ENCODE peak calls at places on chromosomes 5 and 9, in six cellular contexts. H is osteoblast, L is IMR-90, W is retinal pigment epithelial cell, A is A673, E is heart right ventricle. F is an unnamed sample.

GRCh38 chr9:110115868-110116542 is 92.0 kb downstream of the C9orf152 start:
- DNase-seq in L (peak), W (no peak), A (no peak), H (no peak), E (no peak), F (peak)

GRCh38 chr9:38662763-38663593 is 42.6 kb upstream of the ANKRD18A start:
- DNase-seq in H (no peak), A (peak), L (no peak), W (no peak), E (no peak), F (no peak)

GRCh38 chr5:1503301-1504243 is 20.2 kb downstream of the LPCAT1 start:
- DNase-seq in A (no peak), E (peak), H (no peak), L (peak), W (no peak), F (no peak)

GRCh38 chr5:90866333-90866732 is 307.7 kb downstream of the ADGRV1 start:
- DNase-seq in H (peak), E (no peak), W (no peak), A (peak), L (peak), F (no peak)

GRCh38 chr9:4810565-4810964 is 17.8 kb downstream of the RCL1 start:
- DNase-seq in E (no peak), A (no peak), L (no peak), H (no peak), W (no peak), F (no peak)

GRCh38 chr9:117300686-117301085 is 114.2 kb downstream of the ASTN2 start:
- DNase-seq in E (no peak), A (no peak), H (no peak), W (no peak), L (no peak), F (no peak)

GRCh38 chr5:144133050-144133633 is 37.3 kb downstream of the YIPF5 start:
- DNase-seq in A (no peak), H (no peak), W (no peak), E (no peak), L (no peak), F (no peak)

GRCh38 chr9:36143242-36143641 is 6.7 kb downstream of the GLIPR2 start:
- DNase-seq in A (no peak), E (no peak), W (no peak), L (no peak), H (no peak), F (no peak)

GRCh38 chr5:149781612-149782011 is 51.5 kb downstream of the PPARGC1B start:
- DNase-seq in E (no peak), W (no peak), L (no peak), A (no peak), H (no peak), F (no peak)

GRCh38 chr9:131348631-131349521 is 45.0 kb upstream of the PRRC2B start:
- DNase-seq in W (no peak), H (no peak), A (no peak), E (no peak), L (no peak), F (no peak)

GRCh38 chr5:56200856-56201638 is 32.1 kb downstream of the ANKRD55 start:
- DNase-seq in H (peak), L (peak), A (peak), E (peak), W (peak), F (no peak)

GRCh38 chr5:170782438-170782837 is 1.1 kb upstream of the GABRP start:
- DNase-seq in A (no peak), H (no peak), W (no peak), E (no peak), L (no peak), F (no peak)

GRCh38 chr5:79236364-79236969 is 536 bp downstream of the JMY start:
- DNase-seq in H (peak), L (peak), W (no peak), A (peak), E (no peak), F (no peak)

GRCh38 chr5:123007292-123007691 is 29.2 kb downstream of the PPIC start:
- DNase-seq in E (no peak), A (no peak), H (no peak), W (no peak), L (no peak), F (no peak)

GRCh38 chr5:98109561-98110006 is 663.9 kb upstream of the RGMB start:
- DNase-seq in L (peak), W (no peak), E (no peak), H (peak), A (no peak), F (peak)

GRCh38 chr5:165928971-165929370 is 2362.5 kb upstream of the WWC1 start:
- DNase-seq in E (no peak), A (no peak), H (no peak), W (no peak), L (no peak), F (no peak)

GRCh38 chr5:31731016-31731415 is 92.1 kb downstream of the PDZD2 start:
- DNase-seq in W (no peak), H (no peak), L (no peak), A (no peak), E (no peak), F (no peak)

GRCh38 chr5:100668511-100668910 is 133.3 kb downstream of the FAM174A start:
- DNase-seq in H (no peak), E (no peak), L (peak), W (no peak), A (peak), F (no peak)

GRCh38 chr5:983238-983524 is 25.4 kb upstream of the NKD2 start:
- DNase-seq in L (no peak), E (peak), W (no peak), A (no peak), H (no peak), F (no peak)

GRCh38 chr9:86250123-86250522 is 9.3 kb downstream of the C9orf153 start:
- DNase-seq in L (no peak), W (no peak), H (no peak), E (no peak), A (no peak), F (no peak)

GRCh38 chr9:130741831-130742449 is 48.4 kb downstream of the EXOSC2 start:
- DNase-seq in L (peak), A (no peak), E (no peak), W (peak), H (peak), F (peak)

GRCh38 chr5:71695561-71695960 is 23.5 kb upstream of the CARTPT start:
- DNase-seq in L (no peak), A (no peak), W (no peak), H (no peak), E (no peak), F (no peak)

GRCh38 chr9:116204252-116204882 is 50.8 kb downstream of the PAPPA start:
- DNase-seq in E (no peak), L (no peak), H (no peak), W (no peak), A (no peak), F (no peak)

GRCh38 chr5:124867064-124867707 is 120.7 kb upstream of the ZNF608 start:
- DNase-seq in W (no peak), H (no peak), E (no peak), L (peak), A (no peak), F (peak)

GRCh38 chr9:88942411-88942810 is 48.9 kb upstream of the S1PR3 start:
- DNase-seq in A (no peak), H (no peak), W (no peak), E (no peak), L (no peak), F (no peak)

GRCh38 chr5:127386557-127386956 is 96.0 kb downstream of the MEGF10 start:
- DNase-seq in W (no peak), H (peak), A (no peak), L (peak), E (no peak), F (peak)

GRCh38 chr5:119212666-119213065 is 141.8 kb downstream of the DMXL1 start:
- DNase-seq in H (no peak), E (no peak), A (no peak), L (no peak), W (no peak), F (no peak)

GRCh38 chr9:36488322-36488838 is 84.3 kb upstream of the MELK start:
- DNase-seq in W (no peak), L (no peak), H (no peak), E (no peak), A (no peak), F (no peak)

GRCh38 chr9:103037508-103038477 is 42.7 kb downstream of the CYLC2 start:
- DNase-seq in H (no peak), W (peak), E (peak), L (no peak), A (no peak), F (peak)

GRCh38 chr9:15485836-15486678 is 24.7 kb downstream of the PSIP1 start:
- DNase-seq in E (no peak), H (no peak), A (peak), L (peak), W (no peak), F (no peak)

GRCh38 chr5:116521173-116521872 is 53.3 kb downstream of the SEMA6A start:
- DNase-seq in A (peak), E (peak), H (no peak), L (no peak), W (no peak), F (peak)

GRCh38 chr5:14872070-14872989 is 752 bp upstream of the ANKH start:
- DNase-seq in W (no peak), H (peak), E (peak), A (peak), L (peak), F (no peak)

DNA sequence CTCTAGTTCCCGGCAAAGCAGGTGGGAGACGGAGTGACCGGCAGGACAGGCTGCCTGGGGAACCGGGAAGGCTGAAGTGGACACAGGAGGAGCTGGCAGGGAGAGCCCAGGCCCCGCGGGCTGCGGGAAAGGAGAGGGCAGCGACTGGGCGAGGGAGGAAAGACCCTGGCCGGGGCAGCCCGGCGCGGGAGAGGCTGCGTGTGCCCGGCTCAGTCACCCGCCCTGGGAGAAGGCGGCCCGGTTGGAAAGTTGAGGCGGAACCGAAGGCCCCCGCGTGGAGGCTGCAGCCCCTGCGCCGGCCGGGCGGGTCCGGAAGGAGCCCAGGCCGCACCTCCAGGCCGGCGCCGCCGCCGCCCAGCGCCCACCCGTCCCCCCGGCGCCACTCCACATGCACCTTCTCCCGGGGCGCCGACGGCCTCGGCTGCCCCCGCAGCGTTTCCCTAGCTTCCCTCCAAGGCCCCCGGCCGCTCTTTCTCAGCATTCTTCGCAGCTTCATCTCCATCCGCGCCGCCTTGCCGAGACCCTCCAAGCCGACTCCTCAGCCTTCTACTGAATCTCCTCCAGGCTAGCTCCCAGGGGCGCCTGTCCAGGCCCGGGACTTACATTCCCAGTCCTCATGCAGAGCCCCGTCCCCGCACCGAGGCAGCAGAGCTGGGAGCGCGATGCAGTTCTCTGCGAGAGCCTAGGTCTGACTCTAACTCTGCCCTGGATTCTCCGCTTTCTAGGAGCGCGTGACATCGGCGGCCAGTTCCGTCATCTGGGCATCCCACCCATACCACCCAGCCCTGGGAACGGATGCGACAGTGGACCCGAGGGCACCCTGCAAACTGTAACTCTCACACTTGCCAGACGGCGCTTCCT is 152.0 kb downstream of the ERCC6L2 start:
- DNase-seq in A (no peak), H (no peak), W (no peak), E (no peak), L (no peak), F (no peak)
- H3K4me3 ChIP-seq in A (no peak), H (no peak), W (peak), E (peak), L (no peak), F (peak)

DNA sequence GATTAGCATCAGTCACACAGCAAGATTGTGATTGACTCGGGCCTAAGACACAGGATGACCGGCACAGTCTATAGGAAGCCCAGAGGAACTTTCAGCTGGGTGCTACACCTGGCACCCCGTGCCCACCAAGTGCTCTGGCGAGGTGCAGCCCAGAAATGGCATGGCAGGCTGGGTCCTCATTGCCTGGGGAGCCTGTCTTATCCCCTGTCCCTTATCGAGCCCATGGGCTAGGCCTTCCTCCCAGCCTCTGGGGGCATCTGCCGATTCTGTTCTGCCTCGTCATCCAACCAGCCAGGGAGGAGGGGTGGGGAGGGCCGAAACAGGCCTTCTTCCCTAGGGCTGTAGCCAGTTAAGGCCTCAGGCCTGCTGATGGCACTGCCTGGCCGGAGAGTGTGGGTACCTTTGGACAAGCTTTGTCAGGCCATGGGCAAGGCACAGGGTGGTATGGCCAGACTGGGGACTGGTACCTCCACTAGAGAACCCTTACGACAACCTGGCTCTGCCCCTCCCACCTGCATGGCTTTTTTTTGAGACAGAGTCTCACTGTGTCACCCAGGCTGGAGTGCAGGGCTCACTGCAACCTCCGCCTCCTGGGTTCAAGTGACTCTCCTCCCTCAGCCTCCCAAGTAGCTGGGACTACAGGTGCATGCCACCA is 1.6 kb downstream of the GRK6 start:
- DNase-seq in E (peak), L (no peak), W (no peak), H (peak), A (no peak), F (no peak)
- H3K4me3 ChIP-seq in E (no peak), L (no peak), W (no peak), H (peak), A (peak), F (no peak)

DNA sequence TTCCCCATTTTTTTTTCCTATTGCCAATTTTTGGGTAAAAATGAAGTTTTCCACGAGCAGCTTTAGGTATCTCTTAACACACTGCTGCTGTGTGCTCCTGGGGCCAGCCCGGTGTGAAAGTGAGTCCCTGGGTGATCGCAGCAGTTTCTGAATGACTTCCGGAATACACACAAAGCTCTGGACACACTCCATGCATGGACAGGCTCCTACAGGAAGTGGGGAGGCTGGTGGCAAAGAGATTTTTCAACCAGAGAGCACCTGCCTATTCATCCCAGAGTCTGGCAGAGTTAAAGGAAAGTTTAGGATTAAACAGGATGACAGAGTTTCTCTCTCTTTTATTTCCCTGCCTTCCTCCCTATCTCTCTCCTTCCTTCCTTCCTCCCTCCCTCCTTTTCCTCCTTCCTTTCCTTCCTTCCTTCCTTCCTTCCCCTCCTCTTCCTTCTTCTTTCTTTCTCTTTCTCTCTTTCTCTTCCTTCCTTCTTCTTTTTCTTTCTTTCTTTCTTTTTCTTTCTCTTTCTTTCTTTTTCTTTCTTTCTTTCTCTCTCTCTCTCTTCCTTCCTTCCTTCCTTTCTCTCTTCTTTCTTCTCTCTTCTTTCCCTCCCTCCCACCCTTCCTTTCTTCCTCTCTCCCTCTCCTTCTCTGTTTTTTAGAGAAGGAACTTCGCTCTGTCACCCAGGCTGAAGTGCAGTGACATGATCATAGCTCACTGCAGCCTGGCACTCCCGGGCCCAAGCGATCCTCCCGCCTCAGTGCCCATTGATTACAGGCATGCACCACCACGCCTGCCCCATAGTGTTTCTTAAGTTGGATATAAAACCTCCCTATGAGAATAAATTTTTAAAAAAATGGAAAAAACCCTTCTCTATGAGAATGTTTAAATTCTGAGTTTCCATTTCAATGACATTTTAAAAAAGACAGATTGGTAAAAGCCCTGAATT is 38.7 kb upstream of the UBTD2 start:
- DNase-seq in L (no peak), A (no peak), W (no peak), H (no peak), E (no peak), F (no peak)
- H3K4me3 ChIP-seq in L (no peak), A (no peak), W (no peak), H (no peak), E (no peak), F (no peak)

DNA sequence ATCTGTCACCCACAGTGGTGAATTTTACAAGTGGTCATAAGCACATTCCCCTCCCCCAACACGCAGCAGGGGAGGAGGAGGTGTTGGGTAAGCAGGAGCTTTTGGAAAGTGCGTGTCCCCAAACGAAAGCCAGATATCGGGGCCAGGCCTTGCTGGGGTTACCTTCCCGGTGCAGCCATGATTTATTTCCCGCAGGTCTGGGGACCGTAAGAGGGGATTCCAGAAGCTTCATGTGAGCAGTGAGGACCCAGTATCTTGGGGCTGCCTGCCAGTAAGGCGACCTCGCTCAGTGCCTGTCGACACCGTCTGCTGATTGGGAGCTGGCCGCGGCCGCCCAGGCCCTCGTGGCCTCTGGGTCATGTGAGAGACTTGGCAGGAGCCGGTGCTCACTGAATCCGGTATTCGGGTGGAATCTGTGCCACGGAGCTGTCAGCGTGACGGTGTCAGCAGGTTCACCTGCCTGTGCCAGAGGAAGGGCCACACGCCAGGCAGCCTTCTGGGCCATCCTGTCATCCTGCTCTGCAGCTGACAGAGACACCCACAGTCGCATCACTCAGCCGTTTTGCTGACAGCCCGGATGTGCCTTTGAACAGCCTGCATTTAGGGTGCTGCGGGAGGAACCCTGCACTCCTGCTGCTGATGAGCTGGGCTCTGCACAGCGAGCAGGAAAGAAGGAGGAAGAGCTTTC is 37.3 kb downstream of the SEC61B start:
- DNase-seq in W (peak), A (no peak), H (no peak), E (peak), L (no peak), F (no peak)
- H3K4me3 ChIP-seq in W (peak), A (no peak), H (peak), E (peak), L (no peak), F (peak)

F was measured in skeletal muscle cell.